ENCODE peak calls at places on chromosomes 16 and 17, in eight cellular contexts. M is left ventricle myocardium superior, U is mesothelial cell of epicardium, D is MM.1S, S is left cardiac atrium, W is EL, R is IMR-90, X is COR-L47. E is an unnamed sample.

GRCh38 chr17:7250655-7251329 is 742 bp downstream of the CTDNEP1 start:
- DNase-seq in M (peak), U (peak), D (no peak), S (no peak), W (no peak), R (no peak), X (no peak), E (no peak)

GRCh38 chr16:46751381-46751780 is 3.2 kb upstream of the MYLK3 start:
- DNase-seq in M (no peak), U (no peak), D (no peak), S (no peak), W (no peak), R (no peak), X (no peak), E (no peak)

GRCh38 chr16:77794586-77794985 is 6.2 kb downstream of the VAT1L start:
- DNase-seq in M (no peak), U (no peak), D (no peak), S (no peak), W (peak), R (peak), X (no peak), E (no peak)

GRCh38 chr16:58960484-58960883 is 226.4 kb upstream of the GOT2 start:
- DNase-seq in M (no peak), U (no peak), D (no peak), S (no peak), W (no peak), R (no peak), X (no peak), E (no peak)

GRCh38 chr17:12545877-12546513 is 119.7 kb upstream of the MYOCD start:
- DNase-seq in M (no peak), U (no peak), D (peak), S (no peak), W (peak), R (peak), X (no peak), E (peak)

GRCh38 chr17:36008998-36009665 is 7.8 kb upstream of the CCL15 start:
- DNase-seq in M (no peak), U (peak), D (peak), S (no peak), W (peak), R (peak), X (no peak), E (peak)

GRCh38 chr17:82019905-82020873 is 2.5 kb downstream of the CENPX start:
- DNase-seq in M (peak), U (peak), D (peak), S (peak), W (peak), R (peak), X (peak), E (peak)

GRCh38 chr17:34527908-34528470 is 51.4 kb upstream of the TMEM132E start:
- DNase-seq in M (no peak), U (no peak), D (no peak), S (no peak), W (no peak), R (no peak), X (no peak), E (no peak)

GRCh38 chr16:35523991-35524390 is 2064.6 kb downstream of the TP53TG3F start:
- DNase-seq in M (no peak), U (no peak), D (no peak), S (no peak), W (no peak), R (no peak), X (no peak), E (no peak)

GRCh38 chr16:66617728-66618127 is 13.2 kb downstream of the CMTM3 start:
- DNase-seq in M (no peak), U (no peak), D (no peak), S (no peak), W (no peak), R (no peak), X (no peak), E (no peak)

GRCh38 chr17:55463600-55463999 is 42.0 kb upstream of the MMD start:
- DNase-seq in M (no peak), U (no peak), D (peak), S (no peak), W (no peak), R (no peak), X (no peak), E (no peak)

GRCh38 chr16:57024894-57025680 is 35.7 kb downstream of the NLRC5 start:
- DNase-seq in M (no peak), U (no peak), D (no peak), S (no peak), W (no peak), R (no peak), X (no peak), E (no peak)

GRCh38 chr16:28528463-28528867 is 10.3 kb downstream of the NUPR1 start:
- DNase-seq in M (no peak), U (no peak), D (no peak), S (no peak), W (no peak), R (no peak), X (no peak), E (peak)

GRCh38 chr17:12627177-12627629 is 38.5 kb upstream of the MYOCD start:
- DNase-seq in M (no peak), U (no peak), D (no peak), S (peak), W (peak), R (peak), X (no peak), E (peak)

GRCh38 chr16:10619271-10619849 is 39.0 kb upstream of the EMP2 start:
- DNase-seq in M (peak), U (peak), D (no peak), S (peak), W (no peak), R (no peak), X (no peak), E (no peak)

GRCh38 chr16:17343729-17344128 is 127.0 kb downstream of the XYLT1 start:
- DNase-seq in M (no peak), U (no peak), D (no peak), S (no peak), W (no peak), R (no peak), X (no peak), E (no peak)

GRCh38 chr16:31471241-31471874 is 594 bp upstream of the TGFB1I1 start:
- DNase-seq in M (no peak), U (no peak), D (no peak), S (no peak), W (no peak), R (peak), X (no peak), E (no peak)

GRCh38 chr17:73492802-73493139 is 151.5 kb downstream of the SDK2 start:
- DNase-seq in M (no peak), U (peak), D (no peak), S (no peak), W (no peak), R (no peak), X (peak), E (no peak)

GRCh38 chr17:40598021-40598927 is 33.0 kb upstream of the CCR7 start:
- DNase-seq in M (no peak), U (no peak), D (no peak), S (no peak), W (no peak), R (no peak), X (no peak), E (no peak)

GRCh38 chr17:78899361-78900260 is 3.4 kb downstream of the CEP295NL start:
- DNase-seq in M (peak), U (no peak), D (no peak), S (peak), W (no peak), R (no peak), X (no peak), E (no peak)

GRCh38 chr16:68292425-68292824 is 18.3 kb downstream of the SLC7A6OS start:
- DNase-seq in M (no peak), U (no peak), D (no peak), S (no peak), W (no peak), R (no peak), X (no peak), E (no peak)

GRCh38 chr16:51637744-51638100 is 486.7 kb upstream of the SALL1 start:
- DNase-seq in M (no peak), U (no peak), D (no peak), S (no peak), W (peak), R (no peak), X (no peak), E (no peak)

GRCh38 chr17:67633751-67634191 is 84.0 kb upstream of the NOL11 start:
- DNase-seq in M (peak), U (no peak), D (no peak), S (peak), W (no peak), R (peak), X (no peak), E (no peak)

GRCh38 chr17:66152756-66153155 is 39.2 kb downstream of the CEP112 start:
- DNase-seq in M (no peak), U (no peak), D (no peak), S (no peak), W (peak), R (peak), X (no peak), E (no peak)

GRCh38 chr17:32323784-32324590 is 18.0 kb downstream of the C17orf75 start:
- DNase-seq in M (no peak), U (no peak), D (peak), S (no peak), W (peak), R (peak), X (peak), E (no peak)

GRCh38 chr17:36611345-36612072 is 10.1 kb downstream of the MRM1 start:
- DNase-seq in M (no peak), U (no peak), D (no peak), S (no peak), W (peak), R (peak), X (no peak), E (no peak)

GRCh38 chr17:41777579-41778188 is 8.8 kb downstream of the JUP start:
- DNase-seq in M (peak), U (no peak), D (no peak), S (peak), W (peak), R (peak), X (peak), E (peak)

GRCh38 chr17:27323538-27324212 is 29.8 kb downstream of the WSB1 start:
- DNase-seq in M (peak), U (peak), D (no peak), S (peak), W (peak), R (peak), X (no peak), E (peak)

GRCh38 chr17:34892864-34893263 is 68.4 kb downstream of the CCT6B start:
- DNase-seq in M (no peak), U (peak), D (no peak), S (no peak), W (peak), R (no peak), X (peak), E (no peak)

GRCh38 chr16:88062341-88062861 is 111.2 kb downstream of the BANP start:
- DNase-seq in M (peak), U (no peak), D (no peak), S (peak), W (peak), R (peak), X (no peak), E (no peak)

GRCh38 chr17:40485851-40486512 is 15.4 kb downstream of the TNS4 start:
- DNase-seq in M (no peak), U (no peak), D (no peak), S (peak), W (peak), R (peak), X (no peak), E (peak)

GRCh38 chr16:62870554-62870953 is 834.3 kb upstream of the CDH8 start:
- DNase-seq in M (no peak), U (no peak), D (no peak), S (no peak), W (no peak), R (no peak), X (no peak), E (no peak)

GRCh38 chr16:87678618-87679017 is 76.3 kb downstream of the JPH3 start:
- DNase-seq in M (no peak), U (no peak), D (no peak), S (no peak), W (no peak), R (no peak), X (no peak), E (peak)

GRCh38 chr17:75639771-75640555 is 6.7 kb downstream of the SMIM5 start:
- DNase-seq in M (no peak), U (no peak), D (no peak), S (no peak), W (no peak), R (no peak), X (no peak), E (no peak)

GRCh38 chr16:89155184-89155679 is 16.3 kb upstream of the CDH15 start:
- DNase-seq in M (peak), U (no peak), D (no peak), S (peak), W (peak), R (peak), X (no peak), E (no peak)

GRCh38 chr17:43787728-43788127 is 7.5 kb downstream of the CFAP97D1 start:
- DNase-seq in M (no peak), U (no peak), D (no peak), S (no peak), W (no peak), R (no peak), X (no peak), E (no peak)

GRCh38 chr16:85220125-85220839 is 108.0 kb upstream of the CIBAR2 start:
- DNase-seq in M (peak), U (peak), D (no peak), S (peak), W (peak), R (peak), X (peak), E (peak)

GRCh38 chr16:85056211-85056748 is 28.7 kb downstream of the KIAA0513 start:
- DNase-seq in M (no peak), U (no peak), D (no peak), S (no peak), W (peak), R (peak), X (no peak), E (peak)